ENCODE peak calls at places on chromosome 13, in six cellular contexts. E is body of pancreas, J is transverse colon, C is spleen, O is stomach, R is suprapubic skin. A is an unnamed sample.

GRCh38 chr13:36973621-36974268 is 25.4 kb downstream of the ALG5 start:
- DNase-seq in E (no peak), J (no peak), C (no peak), O (no peak), R (no peak), A (no peak)

GRCh38 chr13:110907951-110908898 is 6.6 kb downstream of the ANKRD10 start:
- DNase-seq in E (peak), J (peak), C (no peak), O (peak), R (no peak), A (peak)

GRCh38 chr13:108270442-108270841 is 924 bp downstream of the TNFSF13B start:
- DNase-seq in E (no peak), J (no peak), C (peak), O (no peak), R (no peak), A (no peak)

GRCh38 chr13:35768551-35768950 is 292.1 kb upstream of the MAB21L1 start:
- DNase-seq in E (no peak), J (no peak), C (no peak), O (no peak), R (no peak), A (no peak)

GRCh38 chr13:114142640-114143490 is 10.4 kb upstream of the RASA3 start:
- DNase-seq in E (peak), J (peak), C (peak), O (peak), R (no peak), A (no peak)

GRCh38 chr13:30697177-30697953 is 38.0 kb upstream of the ALOX5AP start:
- DNase-seq in E (no peak), J (no peak), C (no peak), O (no peak), R (no peak), A (no peak)

GRCh38 chr13:80171096-80171495 is 169.8 kb downstream of the SPRY2 start:
- DNase-seq in E (no peak), J (no peak), C (no peak), O (no peak), R (no peak), A (no peak)

GRCh38 chr13:23433171-23434153 is at the start of gene SACS:
- DNase-seq in E (peak), J (no peak), C (no peak), O (no peak), R (no peak), A (peak)

GRCh38 chr13:75299913-75300862 is 181.8 kb downstream of the TBC1D4 start:
- DNase-seq in E (no peak), J (no peak), C (no peak), O (no peak), R (no peak), A (no peak)

GRCh38 chr13:111584101-111584500 is 263.7 kb downstream of the TEX29 start:
- DNase-seq in E (no peak), J (peak), C (peak), O (peak), R (no peak), A (peak)

GRCh38 chr13:112358156-112358555 is 18.0 kb upstream of the SPACA7 start:
- DNase-seq in E (no peak), J (no peak), C (no peak), O (no peak), R (no peak), A (no peak)

GRCh38 chr13:41668130-41668757 is 210.9 kb downstream of the RGCC start:
- DNase-seq in E (peak), J (peak), C (no peak), O (peak), R (no peak), A (peak)

GRCh38 chr13:60326273-60326672 is 70.7 kb upstream of the TDRD3 start:
- DNase-seq in E (no peak), J (no peak), C (no peak), O (no peak), R (no peak), A (no peak)

GRCh38 chr13:68748038-68748437 is 1359.6 kb upstream of the ATXN8OS start:
- DNase-seq in E (no peak), J (no peak), C (no peak), O (no peak), R (no peak), A (no peak)

GRCh38 chr13:112074139-112074710 is 7.3 kb downstream of the SOX1 start:
- DNase-seq in E (no peak), J (no peak), C (no peak), O (no peak), R (no peak), A (no peak)

GRCh38 chr13:30978981-30979956 is 46.8 kb downstream of the TEX26 start:
- DNase-seq in E (no peak), J (peak), C (no peak), O (peak), R (no peak), A (no peak)

GRCh38 chr13:30802953-30803478 is 67.7 kb downstream of the ALOX5AP start:
- DNase-seq in E (peak), J (peak), C (peak), O (peak), R (peak), A (peak)

GRCh38 chr13:81582381-81582780 is 1241.5 kb upstream of the SPRY2 start:
- DNase-seq in E (no peak), J (no peak), C (no peak), O (no peak), R (no peak), A (no peak)

GRCh38 chr13:113118328-113119021 is 4.1 kb upstream of the F10 start:
- DNase-seq in E (no peak), J (no peak), C (peak), O (peak), R (peak), A (no peak)

GRCh38 chr13:80084086-80084676 is 256.7 kb downstream of the SPRY2 start:
- DNase-seq in E (no peak), J (no peak), C (no peak), O (no peak), R (no peak), A (no peak)

GRCh38 chr13:62747629-62748028 is 1332.0 kb upstream of the PCDH20 start:
- DNase-seq in E (no peak), J (no peak), C (no peak), O (no peak), R (no peak), A (no peak)

GRCh38 chr13:97852181-97852874 is 101.1 kb upstream of the IPO5 start:
- DNase-seq in E (no peak), J (no peak), C (no peak), O (no peak), R (no peak), A (no peak)

GRCh38 chr13:28494861-28495585 is at the start of gene FLT1:
- DNase-seq in E (peak), J (no peak), C (peak), O (peak), R (no peak), A (no peak)

GRCh38 chr13:48094404-48094780 is 512 bp downstream of the MED4 start:
- DNase-seq in E (no peak), J (no peak), C (no peak), O (no peak), R (no peak), A (no peak)

GRCh38 chr13:85503797-85504196 is 295.4 kb downstream of the SLITRK6 start:
- DNase-seq in E (no peak), J (no peak), C (no peak), O (no peak), R (no peak), A (peak)

GRCh38 chr13:27132538-27132937 is 39.1 kb downstream of the USP12 start:
- DNase-seq in E (no peak), J (no peak), C (no peak), O (no peak), R (no peak), A (no peak)

GRCh38 chr13:97212540-97213146 is 9.5 kb upstream of the MBNL2 start:
- DNase-seq in E (peak), J (peak), C (no peak), O (peak), R (no peak), A (peak)

GRCh38 chr13:42396501-42396900 is 124.5 kb downstream of the AKAP11 start:
- DNase-seq in E (no peak), J (no peak), C (peak), O (no peak), R (no peak), A (no peak)

GRCh38 chr13:66506979-66507378 is 723.2 kb downstream of the PCDH9 start:
- DNase-seq in E (no peak), J (no peak), C (no peak), O (no peak), R (no peak), A (no peak)

GRCh38 chr13:33728271-33729037 is 89.5 kb upstream of the RFC3 start:
- DNase-seq in E (peak), J (peak), C (no peak), O (no peak), R (no peak), A (no peak)

GRCh38 chr13:25300861-25301346 is 521 bp upstream of the NUP58 start:
- DNase-seq in E (no peak), J (peak), C (peak), O (no peak), R (peak), A (no peak)

GRCh38 chr13:35694031-35694430 is 217.5 kb upstream of the MAB21L1 start:
- DNase-seq in E (no peak), J (no peak), C (no peak), O (no peak), R (no peak), A (no peak)

GRCh38 chr13:26446751-26447150 is 110.7 kb upstream of the WASF3 start:
- DNase-seq in E (no peak), J (no peak), C (no peak), O (no peak), R (no peak), A (no peak)

GRCh38 chr13:31310781-31311180 is 111.0 kb downstream of the B3GLCT start:
- DNase-seq in E (no peak), J (no peak), C (no peak), O (no peak), R (no peak), A (no peak)

GRCh38 chr13:42322806-42323205 is 50.9 kb downstream of the AKAP11 start:
- DNase-seq in E (no peak), J (no peak), C (no peak), O (no peak), R (no peak), A (no peak)

GRCh38 chr13:24557121-24557520 is 44.5 kb upstream of the PARP4 start:
- DNase-seq in E (no peak), J (no peak), C (no peak), O (no peak), R (no peak), A (no peak)

GRCh38 chr13:21745307-21745706 is 74.4 kb downstream of the FGF9 start:
- DNase-seq in E (no peak), J (no peak), C (no peak), O (no peak), R (no peak), A (no peak)

GRCh38 chr13:109782823-109783411 is 3.5 kb downstream of the IRS2 start:
- DNase-seq in E (no peak), J (no peak), C (peak), O (no peak), R (no peak), A (no peak)

GRCh38 chr13:109781384-109782065 is 4.9 kb downstream of the IRS2 start:
- DNase-seq in E (no peak), J (no peak), C (no peak), O (peak), R (no peak), A (no peak)

GRCh38 chr13:109780880-109781383 is 5.5 kb downstream of the IRS2 start:
- DNase-seq in E (no peak), J (no peak), C (no peak), O (no peak), R (no peak), A (no peak)

GRCh38 chr13:109783447-109783814 is 3.0 kb downstream of the IRS2 start:
- DNase-seq in E (no peak), J (no peak), C (no peak), O (no peak), R (no peak), A (no peak)

GRCh38 chr13:109782066-109782822 is 4.1 kb downstream of the IRS2 start:
- DNase-seq in E (no peak), J (no peak), C (peak), O (no peak), R (no peak), A (no peak)
- TF ChIP-seq POLR2A in E (no peak), J (peak), C (no peak), O (no peak), R (no peak), A (no peak)

GRCh38 chr13:52650731-52651130 is 1.9 kb upstream of the SUGT1 start:
- DNase-seq in E (no peak), J (no peak), C (no peak), O (no peak), R (no peak), A (no peak)

GRCh38 chr13:52652980-52653303 is 306 bp downstream of the SUGT1 start:
- DNase-seq in E (no peak), J (no peak), C (no peak), O (no peak), R (no peak), A (peak)

GRCh38 chr13:52651880-52652169 is 811 bp upstream of the SUGT1 start:
- DNase-seq in E (no peak), J (no peak), C (no peak), O (no peak), R (no peak), A (peak)

GRCh38 chr13:52646967-52647366 is 4.7 kb downstream of the HNRNPA1L2 start:
- DNase-seq in E (no peak), J (no peak), C (no peak), O (no peak), R (no peak), A (no peak)

GRCh38 chr13:52652170-52652979 is at the start of gene SUGT1:
- DNase-seq in E (peak), J (peak), C (peak), O (peak), R (peak), A (peak)
- TF ChIP-seq POLR2A in E (peak), J (peak), C (no peak), O (no peak), R (peak), A (peak)

DNA sequence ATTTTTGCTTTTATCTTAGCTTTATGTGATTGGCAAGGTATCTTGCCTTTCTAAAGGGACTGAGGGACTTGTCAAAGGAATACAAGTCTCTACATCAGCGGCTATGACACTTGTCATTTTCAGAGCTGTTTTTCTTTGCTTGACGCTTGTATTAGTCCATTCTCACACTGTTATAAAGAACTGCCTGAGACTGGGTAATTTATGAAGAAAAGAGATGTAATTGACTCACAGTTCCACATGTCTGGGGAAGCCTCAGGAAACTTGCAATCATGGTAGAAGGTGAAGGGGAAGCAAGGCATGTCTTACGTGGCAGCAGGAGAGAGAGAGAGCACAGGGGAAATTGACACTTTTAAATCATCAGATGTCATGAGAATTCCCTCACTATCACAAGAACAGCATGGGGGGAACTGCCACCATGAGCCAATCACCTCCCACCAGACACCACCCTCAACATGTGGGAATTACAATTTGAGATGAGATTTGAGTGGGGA is 128.2 kb downstream of the GPC5 start:
- DNase-seq in E (no peak), J (no peak), C (no peak), O (no peak), R (no peak), A (no peak)
- TF ChIP-seq POLR2A in E (no peak), J (no peak), C (no peak), O (no peak), R (no peak), A (no peak)

GRCh38 chr13:46858163-46858562 is 38.7 kb downstream of the HTR2A start:
- DNase-seq in E (no peak), J (no peak), C (no peak), O (no peak), R (no peak), A (no peak)

GRCh38 chr13:46858776-46859175 is 38.1 kb downstream of the HTR2A start:
- DNase-seq in E (no peak), J (no peak), C (no peak), O (no peak), R (no peak), A (no peak)

GRCh38 chr13:46864941-46865340 is 31.9 kb downstream of the HTR2A start:
- DNase-seq in E (no peak), J (no peak), C (no peak), O (no peak), R (no peak), A (no peak)

GRCh38 chr13:46861959-46862358 is 34.9 kb downstream of the HTR2A start:
- DNase-seq in E (no peak), J (no peak), C (no peak), O (no peak), R (no peak), A (no peak)

GRCh38 chr13:46860734-46861133 is 36.1 kb downstream of the HTR2A start:
- DNase-seq in E (no peak), J (no peak), C (no peak), O (no peak), R (no peak), A (no peak)
- TF ChIP-seq POLR2A in E (no peak), J (no peak), C (no peak), O (no peak), R (no peak), A (no peak)

DNA sequence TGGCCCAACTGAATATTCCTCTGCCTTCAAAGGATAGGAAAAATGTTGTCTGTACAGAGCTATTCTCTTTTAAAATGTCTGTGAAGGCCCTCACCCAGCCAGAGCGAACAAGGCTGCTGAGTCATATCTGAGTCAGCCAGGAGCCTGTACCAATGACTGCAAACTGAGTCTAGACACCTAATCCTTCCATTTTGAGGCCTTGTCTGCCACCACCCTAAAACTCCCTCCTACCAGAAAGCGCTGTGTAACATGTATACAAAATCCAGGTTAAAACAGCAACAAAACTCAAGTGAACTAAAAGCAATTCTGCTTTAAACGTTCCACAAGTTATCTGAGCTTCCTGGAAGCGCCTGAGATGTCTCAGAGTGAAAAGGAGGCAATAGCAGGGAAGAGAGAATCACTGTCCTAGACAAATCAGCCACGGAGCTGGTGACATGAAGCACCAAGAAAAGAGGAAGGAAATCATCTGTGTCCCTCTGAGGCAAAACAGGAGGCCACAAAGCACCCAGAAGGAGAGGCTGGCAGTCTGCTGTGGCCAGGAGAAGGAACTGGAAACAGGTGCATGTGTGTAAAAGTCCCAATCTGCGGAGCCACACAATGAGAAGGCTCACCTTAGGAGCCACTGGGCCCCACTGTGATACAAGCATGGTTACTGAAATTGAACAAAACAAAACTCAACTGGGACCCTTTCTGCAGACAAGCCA is 10.2 kb downstream of the DHRS12 start:
- DNase-seq in E (peak), J (no peak), C (no peak), O (no peak), R (no peak), A (peak)
- TF ChIP-seq POLR2A in E (no peak), J (no peak), C (no peak), O (no peak), R (no peak), A (no peak)

DNA sequence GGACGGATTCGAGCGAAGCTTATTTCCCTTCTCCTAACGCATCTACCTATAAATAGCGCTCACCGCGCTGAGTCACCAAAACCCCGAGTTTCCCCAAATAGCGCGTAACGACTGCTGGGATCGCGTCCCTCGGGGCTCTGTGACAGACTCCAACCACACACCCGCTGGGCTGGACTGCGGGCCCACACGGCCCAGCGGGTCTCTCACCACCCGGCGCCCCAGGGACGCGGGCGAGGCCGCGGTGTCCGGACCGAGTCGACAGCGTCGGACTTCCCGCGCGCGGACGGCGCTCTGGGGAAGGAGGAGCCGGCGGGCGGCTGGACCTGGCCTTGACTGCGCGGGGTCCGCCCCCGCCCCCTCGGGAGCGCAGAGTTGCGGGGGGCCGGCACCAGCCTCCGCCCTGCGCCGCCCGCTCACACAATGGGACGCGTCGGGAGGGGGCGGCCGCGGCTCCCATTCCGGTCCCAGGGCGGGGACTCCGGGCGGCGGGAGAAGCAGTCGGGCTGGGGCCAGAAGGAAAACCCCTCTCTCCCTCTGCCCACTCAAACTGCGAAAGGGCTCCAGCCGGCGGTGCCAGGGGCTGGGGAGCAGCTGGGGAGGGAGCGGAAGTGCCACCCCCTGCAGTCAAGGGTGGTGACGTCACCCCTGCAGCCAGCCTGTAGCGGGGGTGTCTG is 108.8 kb downstream of the KCNRG start:
- DNase-seq in E (peak), J (peak), C (no peak), O (peak), R (peak), A (peak)
- TF ChIP-seq POLR2A in E (peak), J (peak), C (peak), O (peak), R (peak), A (peak)

DNA sequence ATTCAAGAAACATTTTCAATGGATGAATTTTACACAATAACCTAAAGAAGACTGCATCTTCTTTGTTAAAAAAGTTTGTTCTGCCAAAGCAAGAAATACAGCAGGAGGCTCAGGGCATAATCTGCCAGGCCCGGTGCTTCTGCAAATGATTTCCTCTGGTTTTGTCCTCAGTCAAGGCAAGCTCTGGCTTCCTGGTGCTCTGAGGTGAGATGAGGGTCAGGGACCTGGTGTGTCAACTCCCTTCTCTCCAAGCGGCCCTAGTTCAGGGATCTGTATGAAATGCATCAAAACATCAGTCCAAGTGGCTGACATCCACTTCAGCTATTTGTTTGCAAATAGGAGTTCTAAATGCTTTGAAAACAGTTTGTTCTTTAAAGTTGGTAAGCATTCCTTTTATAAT is 31.6 kb downstream of the LACC1 start:
- DNase-seq in E (no peak), J (no peak), C (no peak), O (no peak), R (no peak), A (no peak)
- TF ChIP-seq POLR2A in E (no peak), J (no peak), C (no peak), O (no peak), R (no peak), A (no peak)